ENCODE peak calls at places on chromosomes 5 and 9, in four cellular contexts. G is astrocyte, W is GM23338, K is DND-41. A is an unnamed sample. For H4K20me1, the result is how much of the 10 kb centered on the place peaks cover.

GRCh38 chr9:85569988-85570387 is 171.8 kb downstream of the AGTPBP1 start:
- DNase-seq in K (no peak), G (peak), W (no peak), A (peak)

GRCh38 chr9:12916037-12916436 is 141.2 kb downstream of the LURAP1L start:
- DNase-seq in K (no peak), G (peak), W (peak), A (peak)

GRCh38 chr5:73531356-73531755 is 33.1 kb downstream of the BTF3 start:
- DNase-seq in G (no peak), K (no peak), W (no peak), A (no peak)

GRCh38 chr9:88786291-88787054 is 204.8 kb upstream of the S1PR3 start:
- DNase-seq in G (peak), W (no peak), K (no peak), A (peak)

GRCh38 chr5:168793844-168794837 is 215.0 kb upstream of the PANK3 start:
- DNase-seq in W (no peak), K (no peak), G (peak), A (peak)

GRCh38 chr9:71719585-71719984 is 48.7 kb downstream of the CEMIP2 start:
- DNase-seq in G (peak), K (no peak), W (no peak), A (peak)

GRCh38 chr9:132647355-132647754 is 22.4 kb downstream of the DDX31 start:
- DNase-seq in K (no peak), G (peak), W (no peak), A (peak)

GRCh38 chr5:105924366-105924765 is 1746.4 kb downstream of the EFNA5 start:
- DNase-seq in K (no peak), W (no peak), G (peak), A (peak)

GRCh38 chr9:138103111-138103823 is 225.7 kb downstream of the CACNA1B start:
- DNase-seq in W (no peak), K (no peak), G (no peak), A (no peak)

GRCh38 chr5:34817558-34818351 is 21.2 kb upstream of the TTC23L start:
- DNase-seq in K (no peak), G (peak), W (no peak), A (peak)

GRCh38 chr5:117266237-117266725 is 691.7 kb upstream of the SEMA6A start:
- DNase-seq in G (no peak), W (no peak), K (no peak), A (peak)

GRCh38 chr5:41788800-41789395 is 81.3 kb downstream of the OXCT1 start:
- DNase-seq in W (no peak), K (no peak), G (peak), A (peak)

GRCh38 chr5:119420173-119420572 is 32.1 kb upstream of the HSD17B4 start:
- DNase-seq in W (no peak), K (no peak), G (no peak), A (no peak)

GRCh38 chr9:78132688-78133033 is 101.0 kb upstream of the GNAQ start:
- DNase-seq in W (no peak), G (no peak), K (peak), A (no peak)

GRCh38 chr9:121916008-121916407 is 177.1 kb downstream of the TTLL11 start:
- DNase-seq in K (no peak), W (no peak), G (peak), A (peak)

GRCh38 chr5:133309981-133310630 is 258.3 kb downstream of the HSPA4 start:
- DNase-seq in W (no peak), K (no peak), G (no peak), A (no peak)

GRCh38 chr5:14258840-14259239 is 115.7 kb downstream of the TRIO start:
- DNase-seq in G (no peak), K (no peak), W (peak), A (peak)

DNA sequence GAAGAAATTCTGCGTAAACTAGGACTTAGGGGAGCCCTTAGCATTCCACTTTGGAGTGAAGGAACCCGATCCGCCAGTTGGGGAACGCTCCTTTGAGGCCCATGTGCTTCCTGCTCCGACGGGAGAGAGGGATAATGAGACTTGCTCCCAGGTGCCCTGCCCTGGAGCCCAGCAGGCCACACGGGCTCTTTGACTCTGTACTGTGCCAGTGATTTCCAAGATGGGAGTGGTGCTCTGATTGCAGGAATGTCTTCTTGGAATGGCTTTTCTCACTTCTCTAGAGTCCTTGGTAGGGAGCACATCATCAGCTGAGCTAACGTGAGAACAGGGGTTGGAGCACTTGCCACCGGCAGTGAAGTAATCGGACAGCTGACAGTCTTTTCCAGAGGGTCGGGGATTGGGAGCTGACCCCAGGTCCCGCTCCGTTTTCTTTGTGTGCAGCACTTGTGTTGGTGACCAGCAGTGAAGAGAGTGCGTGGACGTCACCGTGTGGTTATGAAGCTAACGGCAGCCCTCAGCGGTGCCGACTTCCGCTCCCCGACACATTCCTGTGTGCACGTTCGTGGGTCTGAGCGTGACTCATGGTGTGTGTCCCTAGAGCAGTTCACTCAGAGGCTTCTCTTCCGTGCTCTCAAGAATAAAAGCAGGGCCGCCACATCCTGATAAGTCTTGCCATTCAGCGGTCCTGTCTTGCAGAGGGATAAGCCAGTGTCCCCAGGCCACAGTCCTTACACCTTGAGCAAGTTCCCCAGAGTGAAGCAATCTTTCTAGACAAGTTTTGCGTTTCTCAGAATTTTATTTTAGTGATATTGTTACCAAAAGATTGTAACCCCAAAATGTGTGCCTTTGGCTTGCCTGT is 25.6 kb downstream of the ABL1 start:
- DNase-seq in W (peak), G (peak), K (no peak), A (peak)
- H4K20me1 ChIP-seq in W (under half), G (under half), K (under half), A (under half)

GRCh38 chr5:88688242-88688959 is 194.6 kb downstream of the MEF2C start:
- DNase-seq in W (no peak), K (no peak), G (no peak), A (no peak)

GRCh38 chr5:88688981-88689661 is 193.9 kb downstream of the MEF2C start:
- DNase-seq in W (peak), G (no peak), K (no peak), A (no peak)

GRCh38 chr5:88686743-88687142 is 196.2 kb downstream of the MEF2C start:
- DNase-seq in G (no peak), W (peak), K (no peak), A (no peak)

GRCh38 chr5:88686077-88686541 is 196.9 kb downstream of the MEF2C start:
- DNase-seq in W (peak), G (no peak), K (no peak), A (peak)

DNA sequence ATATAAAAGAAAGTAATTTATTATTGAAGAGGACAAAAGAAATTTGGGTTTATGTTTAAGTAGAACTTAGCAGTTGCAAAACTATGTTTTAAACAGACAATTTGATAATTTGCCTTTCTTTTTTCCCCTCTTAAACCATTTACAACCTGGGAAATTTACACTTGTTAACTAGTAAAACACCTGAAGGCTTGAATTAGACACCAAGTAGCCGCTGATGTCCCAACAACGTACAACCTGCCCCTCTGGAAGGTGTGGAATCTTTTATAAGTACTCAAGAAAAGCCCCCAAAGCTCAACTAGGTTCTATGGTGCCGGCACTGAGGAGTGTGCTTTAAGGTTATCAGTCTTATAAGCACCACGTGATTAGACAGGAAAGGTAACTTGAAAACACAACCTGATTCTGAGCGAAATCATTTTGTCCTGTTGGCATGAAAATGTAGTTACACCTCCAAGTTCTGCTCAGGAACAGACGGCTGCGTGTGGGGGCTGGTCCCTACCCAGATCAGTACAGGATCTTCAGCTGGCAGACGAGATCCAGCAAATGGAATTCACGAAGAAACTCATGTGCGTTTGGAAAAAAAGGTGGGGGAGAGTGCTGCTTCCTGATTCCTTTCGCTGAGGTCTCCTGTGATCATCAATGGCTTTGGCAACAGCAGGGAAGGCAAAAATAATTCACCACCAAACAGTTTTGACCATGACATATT is 195.6 kb downstream of the MEF2C start:
- DNase-seq in G (no peak), K (no peak), W (peak), A (no peak)
- TF ChIP-seq EZH2 in G (no peak), K (no peak), W (peak), A (no peak)

GRCh38 chr9:14151451-14151850 is 162.5 kb downstream of the NFIB start:
- DNase-seq in K (no peak), W (no peak), G (no peak), A (no peak)
- H4K20me1 ChIP-seq in K (under half), W (under half), G (under half), A (under half)

GRCh38 chr5:155729684-155730059 is 597.3 kb upstream of the SGCD start:
- DNase-seq in G (no peak), W (peak), K (no peak), A (no peak)

GRCh38 chr5:155726267-155726666 is 600.7 kb upstream of the SGCD start:
- DNase-seq in G (no peak), K (peak), W (peak), A (peak)

GRCh38 chr5:155728146-155728856 is 598.7 kb upstream of the SGCD start:
- DNase-seq in W (peak), G (peak), K (no peak), A (peak)

GRCh38 chr5:155727512-155728145 is 599.3 kb upstream of the SGCD start:
- DNase-seq in G (no peak), W (peak), K (no peak), A (peak)

GRCh38 chr5:155728857-155729683 is 597.9 kb upstream of the SGCD start:
- DNase-seq in G (peak), K (no peak), W (peak), A (peak)
- TF ChIP-seq EZH2 in G (no peak), K (no peak), W (peak), A (no peak)

GRCh38 chr5:177432905-177433657 is 6.6 kb downstream of the GRK6 start:
- DNase-seq in W (no peak), K (no peak), G (no peak), A (no peak)
- H4K20me1 ChIP-seq in W (under half), K (half or more), G (under half), A (under half)

A was measured in fibroblast of lung.